ENCODE peak calls at places on chromosome 10, in eight cellular contexts. One of them, this sample, is unnamed.
A peak's percentile ranks its signal among the peaks of the same experiment; 100 is the strongest.

GRCh38 chr10:121078036-121078435 is 226.9 kb downstream of the WDR11 start:
- DNase-seq in stimulated activated CD4-positive, alpha-beta T cell treated with anti-CD3 and anti-CD28 coated beads, TNF-alpha, amount 100 ng/mL, for 48 hours: no peak
- DNase-seq in activated naive CD8-positive, alpha-beta T cell treated with anti-CD3 and anti-CD28 coated beads, Interleukin-2, amount 50 U/mL, for 24 hours: no peak
- DNase-seq in nucleus accumbens: no peak
- DNase-seq in right cardiac atrium: no peak
- DNase-seq in T-helper 9 cell: no peak
- DNase-seq in CD8-positive, alpha-beta memory T cell: no peak
- DNase-seq in GM20000: no peak
- DNase-seq in this sample: no peak

GRCh38 chr10:62433901-62434300 is 59.7 kb downstream of the ZNF365 start:
- DNase-seq in nucleus accumbens: no peak
- DNase-seq in CD8-positive, alpha-beta memory T cell: no peak
- DNase-seq in right cardiac atrium: no peak
- DNase-seq in GM20000: no peak
- DNase-seq in T-helper 9 cell: no peak
- DNase-seq in activated naive CD8-positive, alpha-beta T cell treated with anti-CD3 and anti-CD28 coated beads, Interleukin-2, amount 50 U/mL, for 24 hours: no peak
- DNase-seq in stimulated activated CD4-positive, alpha-beta T cell treated with anti-CD3 and anti-CD28 coated beads, TNF-alpha, amount 100 ng/mL, for 48 hours: no peak
- DNase-seq in this sample: no peak

GRCh38 chr10:86668297-86669165 is at the start of gene LDB3:
- DNase-seq in stimulated activated CD4-positive, alpha-beta T cell treated with anti-CD3 and anti-CD28 coated beads, TNF-alpha, amount 100 ng/mL, for 48 hours: no peak
- DNase-seq in T-helper 9 cell: no peak
- DNase-seq in CD8-positive, alpha-beta memory T cell: no peak
- DNase-seq in nucleus accumbens: no peak
- DNase-seq in GM20000: peak; percentile 64
- DNase-seq in right cardiac atrium: peak; percentile 83
- DNase-seq in activated naive CD8-positive, alpha-beta T cell treated with anti-CD3 and anti-CD28 coated beads, Interleukin-2, amount 50 U/mL, for 24 hours: no peak
- DNase-seq in this sample: peak; percentile 62

GRCh38 chr10:108360187-108360586 is 1195.7 kb upstream of the SORCS1 start:
- DNase-seq in stimulated activated CD4-positive, alpha-beta T cell treated with anti-CD3 and anti-CD28 coated beads, TNF-alpha, amount 100 ng/mL, for 48 hours: no peak
- DNase-seq in nucleus accumbens: no peak
- DNase-seq in T-helper 9 cell: no peak
- DNase-seq in GM20000: no peak
- DNase-seq in activated naive CD8-positive, alpha-beta T cell treated with anti-CD3 and anti-CD28 coated beads, Interleukin-2, amount 50 U/mL, for 24 hours: no peak
- DNase-seq in CD8-positive, alpha-beta memory T cell: no peak
- DNase-seq in right cardiac atrium: no peak
- DNase-seq in this sample: no peak

GRCh38 chr10:44245601-44245938 is 139.3 kb downstream of the CXCL12 start:
- DNase-seq in GM20000: no peak
- DNase-seq in T-helper 9 cell: no peak
- DNase-seq in right cardiac atrium: no peak
- DNase-seq in CD8-positive, alpha-beta memory T cell: no peak
- DNase-seq in activated naive CD8-positive, alpha-beta T cell treated with anti-CD3 and anti-CD28 coated beads, Interleukin-2, amount 50 U/mL, for 24 hours: no peak
- DNase-seq in nucleus accumbens: no peak
- DNase-seq in stimulated activated CD4-positive, alpha-beta T cell treated with anti-CD3 and anti-CD28 coated beads, TNF-alpha, amount 100 ng/mL, for 48 hours: no peak
- DNase-seq in this sample: no peak

GRCh38 chr10:66990431-66990830 is 64.6 kb downstream of the LRRTM3 start:
- DNase-seq in nucleus accumbens: no peak
- DNase-seq in GM20000: no peak
- DNase-seq in right cardiac atrium: no peak
- DNase-seq in CD8-positive, alpha-beta memory T cell: no peak
- DNase-seq in activated naive CD8-positive, alpha-beta T cell treated with anti-CD3 and anti-CD28 coated beads, Interleukin-2, amount 50 U/mL, for 24 hours: no peak
- DNase-seq in T-helper 9 cell: no peak
- DNase-seq in stimulated activated CD4-positive, alpha-beta T cell treated with anti-CD3 and anti-CD28 coated beads, TNF-alpha, amount 100 ng/mL, for 48 hours: no peak
- DNase-seq in this sample: no peak

GRCh38 chr10:88731296-88731695 is 25.2 kb downstream of the LIPK start:
- DNase-seq in right cardiac atrium: peak; percentile 65
- DNase-seq in GM20000: no peak
- DNase-seq in T-helper 9 cell: no peak
- DNase-seq in CD8-positive, alpha-beta memory T cell: no peak
- DNase-seq in nucleus accumbens: no peak
- DNase-seq in stimulated activated CD4-positive, alpha-beta T cell treated with anti-CD3 and anti-CD28 coated beads, TNF-alpha, amount 100 ng/mL, for 48 hours: no peak
- DNase-seq in activated naive CD8-positive, alpha-beta T cell treated with anti-CD3 and anti-CD28 coated beads, Interleukin-2, amount 50 U/mL, for 24 hours: no peak
- DNase-seq in this sample: no peak

GRCh38 chr10:96664563-96664962 is 55.8 kb downstream of the PIK3AP1 start:
- DNase-seq in stimulated activated CD4-positive, alpha-beta T cell treated with anti-CD3 and anti-CD28 coated beads, TNF-alpha, amount 100 ng/mL, for 48 hours: no peak
- DNase-seq in GM20000: peak; percentile 44
- DNase-seq in nucleus accumbens: no peak
- DNase-seq in right cardiac atrium: no peak
- DNase-seq in activated naive CD8-positive, alpha-beta T cell treated with anti-CD3 and anti-CD28 coated beads, Interleukin-2, amount 50 U/mL, for 24 hours: no peak
- DNase-seq in T-helper 9 cell: no peak
- DNase-seq in CD8-positive, alpha-beta memory T cell: no peak
- DNase-seq in this sample: no peak

GRCh38 chr10:22534849-22535604 is 179.4 kb downstream of the PIP4K2A start:
- DNase-seq in CD8-positive, alpha-beta memory T cell: no peak
- DNase-seq in GM20000: no peak
- DNase-seq in stimulated activated CD4-positive, alpha-beta T cell treated with anti-CD3 and anti-CD28 coated beads, TNF-alpha, amount 100 ng/mL, for 48 hours: no peak
- DNase-seq in right cardiac atrium: no peak
- DNase-seq in activated naive CD8-positive, alpha-beta T cell treated with anti-CD3 and anti-CD28 coated beads, Interleukin-2, amount 50 U/mL, for 24 hours: no peak
- DNase-seq in T-helper 9 cell: no peak
- DNase-seq in nucleus accumbens: no peak
- DNase-seq in this sample: no peak

GRCh38 chr10:118332247-118332646 is 9.9 kb downstream of the FAM204A start:
- DNase-seq in stimulated activated CD4-positive, alpha-beta T cell treated with anti-CD3 and anti-CD28 coated beads, TNF-alpha, amount 100 ng/mL, for 48 hours: no peak
- DNase-seq in CD8-positive, alpha-beta memory T cell: no peak
- DNase-seq in GM20000: peak; percentile 5
- DNase-seq in right cardiac atrium: no peak
- DNase-seq in T-helper 9 cell: no peak
- DNase-seq in activated naive CD8-positive, alpha-beta T cell treated with anti-CD3 and anti-CD28 coated beads, Interleukin-2, amount 50 U/mL, for 24 hours: no peak
- DNase-seq in nucleus accumbens: no peak
- DNase-seq in this sample: no peak

GRCh38 chr10:36578306-36578705 is 547.1 kb upstream of the ANKRD30A start:
- DNase-seq in right cardiac atrium: no peak
- DNase-seq in activated naive CD8-positive, alpha-beta T cell treated with anti-CD3 and anti-CD28 coated beads, Interleukin-2, amount 50 U/mL, for 24 hours: no peak
- DNase-seq in T-helper 9 cell: no peak
- DNase-seq in GM20000: no peak
- DNase-seq in stimulated activated CD4-positive, alpha-beta T cell treated with anti-CD3 and anti-CD28 coated beads, TNF-alpha, amount 100 ng/mL, for 48 hours: no peak
- DNase-seq in CD8-positive, alpha-beta memory T cell: no peak
- DNase-seq in nucleus accumbens: no peak
- DNase-seq in this sample: no peak

GRCh38 chr10:62772186-62772950 is 32.2 kb upstream of the ADO start:
- DNase-seq in CD8-positive, alpha-beta memory T cell: no peak
- DNase-seq in GM20000: no peak
- DNase-seq in nucleus accumbens: no peak
- DNase-seq in activated naive CD8-positive, alpha-beta T cell treated with anti-CD3 and anti-CD28 coated beads, Interleukin-2, amount 50 U/mL, for 24 hours: no peak
- DNase-seq in T-helper 9 cell: no peak
- DNase-seq in stimulated activated CD4-positive, alpha-beta T cell treated with anti-CD3 and anti-CD28 coated beads, TNF-alpha, amount 100 ng/mL, for 48 hours: no peak
- DNase-seq in right cardiac atrium: no peak
- DNase-seq in this sample: no peak

GRCh38 chr10:128481152-128481551 is 354.9 kb upstream of the MKI67 start:
- DNase-seq in stimulated activated CD4-positive, alpha-beta T cell treated with anti-CD3 and anti-CD28 coated beads, TNF-alpha, amount 100 ng/mL, for 48 hours: no peak
- DNase-seq in GM20000: no peak
- DNase-seq in right cardiac atrium: no peak
- DNase-seq in nucleus accumbens: no peak
- DNase-seq in activated naive CD8-positive, alpha-beta T cell treated with anti-CD3 and anti-CD28 coated beads, Interleukin-2, amount 50 U/mL, for 24 hours: no peak
- DNase-seq in CD8-positive, alpha-beta memory T cell: no peak
- DNase-seq in T-helper 9 cell: no peak
- DNase-seq in this sample: peak; percentile 58

GRCh38 chr10:109274681-109275080 is 648.6 kb downstream of the XPNPEP1 start:
- DNase-seq in nucleus accumbens: no peak
- DNase-seq in GM20000: no peak
- DNase-seq in T-helper 9 cell: no peak
- DNase-seq in right cardiac atrium: no peak
- DNase-seq in activated naive CD8-positive, alpha-beta T cell treated with anti-CD3 and anti-CD28 coated beads, Interleukin-2, amount 50 U/mL, for 24 hours: no peak
- DNase-seq in stimulated activated CD4-positive, alpha-beta T cell treated with anti-CD3 and anti-CD28 coated beads, TNF-alpha, amount 100 ng/mL, for 48 hours: no peak
- DNase-seq in CD8-positive, alpha-beta memory T cell: no peak
- DNase-seq in this sample: no peak

GRCh38 chr10:101619983-101620382 is 31.9 kb downstream of the DPCD start:
- DNase-seq in stimulated activated CD4-positive, alpha-beta T cell treated with anti-CD3 and anti-CD28 coated beads, TNF-alpha, amount 100 ng/mL, for 48 hours: no peak
- DNase-seq in activated naive CD8-positive, alpha-beta T cell treated with anti-CD3 and anti-CD28 coated beads, Interleukin-2, amount 50 U/mL, for 24 hours: no peak
- DNase-seq in T-helper 9 cell: no peak
- DNase-seq in CD8-positive, alpha-beta memory T cell: no peak
- DNase-seq in GM20000: no peak
- DNase-seq in right cardiac atrium: no peak
- DNase-seq in nucleus accumbens: no peak
- DNase-seq in this sample: no peak

GRCh38 chr10:3423411-3423810 is 250.8 kb upstream of the PITRM1 start:
- DNase-seq in nucleus accumbens: no peak
- DNase-seq in T-helper 9 cell: no peak
- DNase-seq in right cardiac atrium: no peak
- DNase-seq in activated naive CD8-positive, alpha-beta T cell treated with anti-CD3 and anti-CD28 coated beads, Interleukin-2, amount 50 U/mL, for 24 hours: no peak
- DNase-seq in stimulated activated CD4-positive, alpha-beta T cell treated with anti-CD3 and anti-CD28 coated beads, TNF-alpha, amount 100 ng/mL, for 48 hours: no peak
- DNase-seq in GM20000: no peak
- DNase-seq in CD8-positive, alpha-beta memory T cell: no peak
- DNase-seq in this sample: no peak

GRCh38 chr10:6543431-6544005 is 36.6 kb downstream of the PRKCQ start:
- DNase-seq in stimulated activated CD4-positive, alpha-beta T cell treated with anti-CD3 and anti-CD28 coated beads, TNF-alpha, amount 100 ng/mL, for 48 hours: no peak
- DNase-seq in activated naive CD8-positive, alpha-beta T cell treated with anti-CD3 and anti-CD28 coated beads, Interleukin-2, amount 50 U/mL, for 24 hours: peak; percentile 44
- DNase-seq in GM20000: peak; percentile 31
- DNase-seq in CD8-positive, alpha-beta memory T cell: peak; percentile 31
- DNase-seq in T-helper 9 cell: peak; percentile 32
- DNase-seq in nucleus accumbens: no peak
- DNase-seq in right cardiac atrium: no peak
- DNase-seq in this sample: no peak

GRCh38 chr10:87850742-87851205 is 12.6 kb downstream of the KLLN start:
- DNase-seq in GM20000: peak; percentile 36
- DNase-seq in activated naive CD8-positive, alpha-beta T cell treated with anti-CD3 and anti-CD28 coated beads, Interleukin-2, amount 50 U/mL, for 24 hours: peak; percentile 36
- DNase-seq in stimulated activated CD4-positive, alpha-beta T cell treated with anti-CD3 and anti-CD28 coated beads, TNF-alpha, amount 100 ng/mL, for 48 hours: peak; percentile 21
- DNase-seq in CD8-positive, alpha-beta memory T cell: peak; percentile 22
- DNase-seq in T-helper 9 cell: peak; percentile 21
- DNase-seq in right cardiac atrium: peak; percentile 67
- DNase-seq in nucleus accumbens: no peak
- DNase-seq in this sample: peak; percentile 18

GRCh38 chr10:110008518-110009339 is 945 bp downstream of the ADD3 start:
- DNase-seq in CD8-positive, alpha-beta memory T cell: peak; percentile 28
- DNase-seq in GM20000: peak; percentile 35
- DNase-seq in stimulated activated CD4-positive, alpha-beta T cell treated with anti-CD3 and anti-CD28 coated beads, TNF-alpha, amount 100 ng/mL, for 48 hours: no peak
- DNase-seq in activated naive CD8-positive, alpha-beta T cell treated with anti-CD3 and anti-CD28 coated beads, Interleukin-2, amount 50 U/mL, for 24 hours: peak; percentile 52
- DNase-seq in right cardiac atrium: peak; percentile 66
- DNase-seq in T-helper 9 cell: peak; percentile 29
- DNase-seq in nucleus accumbens: peak; percentile 18
- DNase-seq in this sample: no peak

GRCh38 chr10:114499630-114500190 is 95.4 kb upstream of the AFAP1L2 start:
- DNase-seq in activated naive CD8-positive, alpha-beta T cell treated with anti-CD3 and anti-CD28 coated beads, Interleukin-2, amount 50 U/mL, for 24 hours: peak; percentile 81
- DNase-seq in GM20000: peak; percentile 22
- DNase-seq in stimulated activated CD4-positive, alpha-beta T cell treated with anti-CD3 and anti-CD28 coated beads, TNF-alpha, amount 100 ng/mL, for 48 hours: peak; percentile 57
- DNase-seq in nucleus accumbens: peak; percentile 7
- DNase-seq in CD8-positive, alpha-beta memory T cell: no peak
- DNase-seq in right cardiac atrium: no peak
- DNase-seq in T-helper 9 cell: peak; percentile 9
- DNase-seq in this sample: no peak

GRCh38 chr10:1020966-1021365 is 4.7 kb downstream of the IDI2 start:
- DNase-seq in CD8-positive, alpha-beta memory T cell: no peak
- DNase-seq in nucleus accumbens: no peak
- DNase-seq in T-helper 9 cell: no peak
- DNase-seq in right cardiac atrium: no peak
- DNase-seq in GM20000: no peak
- DNase-seq in stimulated activated CD4-positive, alpha-beta T cell treated with anti-CD3 and anti-CD28 coated beads, TNF-alpha, amount 100 ng/mL, for 48 hours: no peak
- DNase-seq in activated naive CD8-positive, alpha-beta T cell treated with anti-CD3 and anti-CD28 coated beads, Interleukin-2, amount 50 U/mL, for 24 hours: no peak
- DNase-seq in this sample: no peak

GRCh38 chr10:78049861-78050260 is 16.2 kb downstream of the RPS24 start:
- DNase-seq in CD8-positive, alpha-beta memory T cell: no peak
- DNase-seq in right cardiac atrium: no peak
- DNase-seq in T-helper 9 cell: no peak
- DNase-seq in activated naive CD8-positive, alpha-beta T cell treated with anti-CD3 and anti-CD28 coated beads, Interleukin-2, amount 50 U/mL, for 24 hours: no peak
- DNase-seq in nucleus accumbens: no peak
- DNase-seq in stimulated activated CD4-positive, alpha-beta T cell treated with anti-CD3 and anti-CD28 coated beads, TNF-alpha, amount 100 ng/mL, for 48 hours: no peak
- DNase-seq in GM20000: no peak
- DNase-seq in this sample: no peak

GRCh38 chr10:17062009-17062408 is 67.6 kb downstream of the CUBN start:
- DNase-seq in activated naive CD8-positive, alpha-beta T cell treated with anti-CD3 and anti-CD28 coated beads, Interleukin-2, amount 50 U/mL, for 24 hours: no peak
- DNase-seq in right cardiac atrium: no peak
- DNase-seq in GM20000: no peak
- DNase-seq in nucleus accumbens: no peak
- DNase-seq in stimulated activated CD4-positive, alpha-beta T cell treated with anti-CD3 and anti-CD28 coated beads, TNF-alpha, amount 100 ng/mL, for 48 hours: no peak
- DNase-seq in CD8-positive, alpha-beta memory T cell: no peak
- DNase-seq in T-helper 9 cell: no peak
- DNase-seq in this sample: no peak

GRCh38 chr10:51489009-51489408 is 210.4 kb downstream of the CSTF2T start:
- DNase-seq in GM20000: no peak
- DNase-seq in CD8-positive, alpha-beta memory T cell: no peak
- DNase-seq in stimulated activated CD4-positive, alpha-beta T cell treated with anti-CD3 and anti-CD28 coated beads, TNF-alpha, amount 100 ng/mL, for 48 hours: no peak
- DNase-seq in activated naive CD8-positive, alpha-beta T cell treated with anti-CD3 and anti-CD28 coated beads, Interleukin-2, amount 50 U/mL, for 24 hours: no peak
- DNase-seq in nucleus accumbens: no peak
- DNase-seq in T-helper 9 cell: no peak
- DNase-seq in right cardiac atrium: no peak
- DNase-seq in this sample: no peak

GRCh38 chr10:94212876-94213595 is 149.7 kb downstream of the NOC3L start:
- DNase-seq in nucleus accumbens: no peak
- DNase-seq in activated naive CD8-positive, alpha-beta T cell treated with anti-CD3 and anti-CD28 coated beads, Interleukin-2, amount 50 U/mL, for 24 hours: no peak
- DNase-seq in GM20000: no peak
- DNase-seq in right cardiac atrium: no peak
- DNase-seq in stimulated activated CD4-positive, alpha-beta T cell treated with anti-CD3 and anti-CD28 coated beads, TNF-alpha, amount 100 ng/mL, for 48 hours: no peak
- DNase-seq in CD8-positive, alpha-beta memory T cell: no peak
- DNase-seq in T-helper 9 cell: no peak
- DNase-seq in this sample: no peak

GRCh38 chr10:28445511-28445910 is 87.4 kb upstream of the WAC start:
- DNase-seq in stimulated activated CD4-positive, alpha-beta T cell treated with anti-CD3 and anti-CD28 coated beads, TNF-alpha, amount 100 ng/mL, for 48 hours: no peak
- DNase-seq in nucleus accumbens: no peak
- DNase-seq in activated naive CD8-positive, alpha-beta T cell treated with anti-CD3 and anti-CD28 coated beads, Interleukin-2, amount 50 U/mL, for 24 hours: no peak
- DNase-seq in GM20000: no peak
- DNase-seq in right cardiac atrium: no peak
- DNase-seq in CD8-positive, alpha-beta memory T cell: no peak
- DNase-seq in T-helper 9 cell: no peak
- DNase-seq in this sample: no peak

GRCh38 chr10:103696411-103697145 is 158.8 kb downstream of the SH3PXD2A start:
- DNase-seq in right cardiac atrium: peak; percentile 86
- DNase-seq in GM20000: peak; percentile 84
- DNase-seq in CD8-positive, alpha-beta memory T cell: peak; percentile 44
- DNase-seq in nucleus accumbens: no peak
- DNase-seq in activated naive CD8-positive, alpha-beta T cell treated with anti-CD3 and anti-CD28 coated beads, Interleukin-2, amount 50 U/mL, for 24 hours: peak; percentile 78
- DNase-seq in T-helper 9 cell: peak; percentile 58
- DNase-seq in stimulated activated CD4-positive, alpha-beta T cell treated with anti-CD3 and anti-CD28 coated beads, TNF-alpha, amount 100 ng/mL, for 48 hours: peak; percentile 58
- DNase-seq in this sample: no peak